ENCODE peak calls at places on chromosomes 13 and 19, in nine cellular contexts. Q is CD8-positive, alpha-beta T cell; Y is tibial artery; R is thoracic aorta; O is PC-3; J is hepatocyte; I is OCI-LY7; W is thyroid gland; H is left ventricle myocardium inferior. N is an unnamed sample.

GRCh38 chr19:16850133-16850532 is 20.9 kb downstream of the SIN3B start:
- DNase-seq in I (no peak), O (peak; percentile 83), W (no peak), Y (no peak), Q (no peak), R (no peak), J (no peak), H (no peak), N (no peak)

GRCh38 chr13:46178821-46179220 is 3.2 kb downstream of the LCP1 start:
- DNase-seq in O (no peak), H (no peak), J (no peak), I (no peak), R (no peak), Y (no peak), Q (no peak), W (no peak), N (no peak)

GRCh38 chr13:65582160-65582559 is 1648.0 kb downstream of the PCDH9 start:
- DNase-seq in W (no peak), R (no peak), J (no peak), O (no peak), H (no peak), Q (no peak), I (no peak), Y (no peak), N (no peak)

GRCh38 chr19:10007811-10008211 is 2.5 kb downstream of the COL5A3 start:
- DNase-seq in J (no peak), W (no peak), O (no peak), Y (peak; percentile 44), Q (no peak), H (peak; percentile 63), I (no peak), R (no peak), N (peak; percentile 7)

GRCh38 chr19:9913237-9914000 is 22.9 kb downstream of the OLFM2 start:
- DNase-seq in I (no peak), W (peak; percentile 28), Q (no peak), O (no peak), R (no peak), Y (no peak), J (peak; percentile 67), H (peak; percentile 25), N (no peak)

GRCh38 chr13:81442904-81443303 is 1102.0 kb upstream of the SPRY2 start:
- DNase-seq in J (no peak), R (no peak), W (no peak), I (no peak), Q (no peak), Y (no peak), H (no peak), O (no peak), N (no peak)

GRCh38 chr13:100428966-100429365 is 159.6 kb downstream of the GGACT start:
- DNase-seq in W (no peak), O (no peak), Y (no peak), H (no peak), R (no peak), Q (no peak), I (no peak), J (no peak), N (no peak)

GRCh38 chr19:23283925-23284324 is 33.7 kb upstream of the ZNF724 start:
- DNase-seq in W (peak; percentile 39), Y (peak; percentile 45), R (no peak), I (peak; percentile 82), O (peak; percentile 24), H (peak; percentile 22), J (peak; percentile 51), Q (peak; percentile 50), N (no peak)

GRCh38 chr13:44155422-44156293 is 218.0 kb upstream of the SERP2 start:
- DNase-seq in Q (no peak), W (peak; percentile 78), R (peak; percentile 18), O (no peak), H (peak; percentile 46), I (no peak), Y (peak; percentile 70), J (peak; percentile 83), N (peak; percentile 75)

GRCh38 chr19:38223119-38223523 is 901 bp downstream of the DPF1 start:
- DNase-seq in J (no peak), W (no peak), H (no peak), Q (no peak), O (no peak), I (no peak), Y (no peak), R (no peak), N (no peak)

GRCh38 chr19:48123907-48124675 is 13.5 kb upstream of the PLA2G4C start:
- DNase-seq in H (no peak), Q (no peak), R (no peak), O (peak; percentile 84), W (no peak), Y (no peak), J (peak; percentile 65), I (no peak), N (no peak)

GRCh38 chr13:112974676-112975075 is 5.7 kb downstream of the MCF2L start:
- DNase-seq in H (no peak), O (no peak), Q (no peak), W (no peak), R (no peak), J (no peak), I (no peak), Y (no peak), N (no peak)

GRCh38 chr13:52739468-52740071 is at the start of gene CNMD:
- DNase-seq in J (no peak), Q (no peak), H (no peak), R (no peak), Y (no peak), I (no peak), O (no peak), W (no peak), N (no peak)

GRCh38 chr13:52737451-52737850 is 2.2 kb downstream of the CNMD start:
- DNase-seq in Q (no peak), R (no peak), W (no peak), H (no peak), J (no peak), O (no peak), I (no peak), Y (no peak), N (no peak)

GRCh38 chr13:52737900-52738299 is 1.7 kb downstream of the CNMD start:
- DNase-seq in O (no peak), I (no peak), J (no peak), W (no peak), H (no peak), Y (no peak), R (no peak), Q (no peak), N (no peak)

GRCh38 chr13:52736891-52737290 is 2.7 kb downstream of the CNMD start:
- DNase-seq in J (no peak), Q (no peak), Y (no peak), I (no peak), R (no peak), W (no peak), O (no peak), H (no peak), N (no peak)

GRCh38 chr13:52738719-52739467 is 727 bp downstream of the CNMD start:
- DNase-seq in Y (no peak), Q (peak; percentile 24), J (peak; percentile 47), H (no peak), I (no peak), O (no peak), W (peak; percentile 10), R (no peak), N (no peak)
- TF ChIP-seq CTCF in Y (peak; percentile 6), Q (peak; percentile 52), J (peak; percentile 55), H (peak; percentile 68), I (no peak), O (no peak), W (peak; percentile 14), R (no peak), N (peak; percentile 14)

DNA sequence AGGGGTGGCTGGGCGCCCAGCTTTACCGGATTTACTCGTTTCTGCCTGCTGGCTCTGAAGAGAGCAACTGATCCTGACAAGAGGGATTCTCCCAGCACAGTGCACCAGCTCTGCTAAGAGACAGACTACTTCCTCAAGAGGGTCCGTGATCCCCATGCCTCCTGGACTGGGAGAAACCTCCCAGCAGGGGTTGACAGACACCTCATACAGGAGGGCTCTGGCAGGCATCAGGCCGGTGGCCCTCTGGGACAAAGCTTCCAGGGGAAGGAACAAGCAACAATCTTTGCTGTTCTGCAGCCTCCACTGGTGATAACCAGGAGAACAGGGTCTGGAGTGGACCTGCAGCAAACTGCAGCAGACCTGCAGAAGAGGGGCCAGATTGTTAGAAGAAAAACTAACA is 1192.5 kb upstream of the PRR20A start:
- DNase-seq in I (no peak), R (no peak), Y (no peak), Q (no peak), O (no peak), W (no peak), H (no peak), J (no peak), N (no peak)
- H3K27ac ChIP-seq in I (no peak overlapping the region), R (no peak overlapping the region), Y (no peak overlapping the region), Q (no peak overlapping the region), O (no peak overlapping the region), W (no peak overlapping the region), H (no peak overlapping the region), J (no peak overlapping the region), N (no peak overlapping the region)

DNA sequence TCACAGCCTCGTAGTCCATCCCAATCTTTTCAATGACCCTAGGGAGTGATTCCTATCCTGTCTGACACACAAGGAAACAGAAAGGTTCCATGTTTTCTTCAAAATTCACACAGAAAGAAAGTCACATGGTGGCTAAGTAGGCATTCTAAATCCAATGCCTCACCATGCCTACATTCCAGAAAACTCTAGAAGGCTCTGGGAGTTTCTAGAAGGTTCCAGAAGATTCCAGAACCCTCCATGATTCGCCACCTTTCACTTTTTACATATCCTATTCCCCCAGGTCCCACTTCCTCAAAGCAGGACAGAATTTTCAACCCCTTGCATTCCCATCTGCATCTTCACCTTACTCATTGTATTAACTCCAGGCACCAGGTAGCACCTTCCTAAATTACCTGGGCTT is 23.1 kb downstream of the GNG7 start:
- DNase-seq in Y (no peak), R (no peak), J (no peak), H (no peak), Q (no peak), I (no peak), O (no peak), W (no peak), N (no peak)
- H3K4me1 ChIP-seq in Y (peaks cover 17% of the 10 kb centered on the region), R (no peaks in the 10 kb centered on the region), J (no peaks in the 10 kb centered on the region), H (peaks cover 22% of the 10 kb centered on the region), Q (no peaks in the 10 kb centered on the region), I (peaks cover 37% of the 10 kb centered on the region), O (no peaks in the 10 kb centered on the region), W (no peaks in the 10 kb centered on the region), N (no peaks in the 10 kb centered on the region)

DNA sequence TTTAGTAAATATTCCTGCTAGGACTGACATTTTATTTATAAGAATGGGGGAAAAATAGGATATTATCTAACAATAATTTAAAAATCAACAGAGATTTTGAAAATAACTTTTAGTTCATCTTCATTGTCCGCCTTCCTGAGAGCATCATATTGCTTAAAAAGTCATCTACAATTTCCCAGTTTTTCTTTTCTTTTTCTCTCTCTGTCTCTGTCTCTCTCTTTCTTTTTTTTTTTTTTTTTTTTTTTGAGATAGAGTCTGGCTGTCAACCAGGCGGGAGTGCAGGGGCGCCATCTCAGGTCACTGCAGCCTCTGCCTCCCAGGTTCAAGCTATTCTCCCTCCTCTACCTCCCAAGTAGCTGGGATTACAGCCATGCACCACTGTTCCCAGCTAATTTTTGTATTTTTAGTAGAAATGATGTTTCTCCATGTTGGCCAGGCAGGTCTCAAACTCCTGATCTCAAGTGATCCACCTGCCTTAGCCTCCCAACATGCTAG is 276.3 kb downstream of the DACH1 start:
- DNase-seq in Y (no peak), J (no peak), Q (no peak), O (no peak), H (no peak), R (no peak), W (no peak), I (no peak), N (no peak)
- TF ChIP-seq CTCF in Y (no peak), J (no peak), Q (no peak), O (no peak), H (no peak), R (no peak), W (no peak), I (no peak), N (no peak)